ENCODE peak calls at places on chromosomes 12 and 14, in six cellular contexts. T, U, R, B, W and G are unnamed samples. For H3K9me3, the result is how much of the 10 kb centered on the place peaks cover.

GRCh38 chr12:90908465-90908864 is 46.5 kb downstream of the CCER1 start:
- DNase-seq in T (peak), U (no peak), R (no peak), B (no peak), W (no peak), G (no peak)

GRCh38 chr12:81759215-81759991 is at the start of gene PPFIA2:
- DNase-seq in T (peak), U (no peak), R (peak), B (no peak), W (peak), G (no peak)

GRCh38 chr12:14998941-14999340 is 26.1 kb downstream of the PDE6H start:
- DNase-seq in T (no peak), U (no peak), R (no peak), B (no peak), W (no peak), G (no peak)

GRCh38 chr14:100020623-100021022 is 44.6 kb upstream of the EVL start:
- DNase-seq in T (no peak), U (no peak), R (no peak), B (no peak), W (no peak), G (no peak)

GRCh38 chr12:30000401-30000800 is 216.7 kb upstream of the TMTC1 start:
- DNase-seq in T (peak), U (no peak), R (no peak), B (no peak), W (no peak), G (no peak)

GRCh38 chr12:95790025-95790911 is at the start of gene NTN4:
- DNase-seq in T (no peak), U (no peak), R (peak), B (peak), W (peak), G (peak)

GRCh38 chr12:11075642-11076041 is 13.5 kb upstream of the TAS2R46 start:
- DNase-seq in T (no peak), U (no peak), R (no peak), B (no peak), W (no peak), G (no peak)

GRCh38 chr12:28874758-28875157 is 274.3 kb upstream of the FAR2 start:
- DNase-seq in T (no peak), U (no peak), R (no peak), B (no peak), W (no peak), G (no peak)

GRCh38 chr12:31491819-31492598 is 98.9 kb downstream of the DENND5B start:
- DNase-seq in T (peak), U (no peak), R (no peak), B (no peak), W (peak), G (no peak)

DNA sequence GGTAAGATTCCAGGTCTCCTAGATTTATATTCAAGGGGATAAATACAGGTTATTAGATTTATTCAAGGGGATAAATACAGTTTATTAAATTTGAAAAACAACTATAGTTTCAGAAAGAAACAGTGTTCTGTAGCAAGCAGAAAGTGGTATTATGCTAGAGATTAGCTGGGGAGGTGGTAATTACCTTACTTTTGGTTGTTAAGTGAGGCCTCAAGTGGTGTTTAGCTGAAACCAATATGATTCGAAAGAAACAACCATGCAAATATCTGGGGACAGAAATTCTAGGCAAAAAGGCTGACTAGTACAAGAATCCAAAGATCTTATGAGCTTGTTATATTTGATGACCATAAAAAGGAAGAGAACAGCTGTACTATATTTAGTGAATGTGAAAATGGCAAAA is 6.2 kb downstream of the OR4N5 start:
- DNase-seq in T (no peak), U (no peak), R (no peak), B (no peak), W (no peak), G (no peak)
- H3K9me3 ChIP-seq in T (under half), U (under half), R (under half), B (under half), W (under half), G (under half)

DNA sequence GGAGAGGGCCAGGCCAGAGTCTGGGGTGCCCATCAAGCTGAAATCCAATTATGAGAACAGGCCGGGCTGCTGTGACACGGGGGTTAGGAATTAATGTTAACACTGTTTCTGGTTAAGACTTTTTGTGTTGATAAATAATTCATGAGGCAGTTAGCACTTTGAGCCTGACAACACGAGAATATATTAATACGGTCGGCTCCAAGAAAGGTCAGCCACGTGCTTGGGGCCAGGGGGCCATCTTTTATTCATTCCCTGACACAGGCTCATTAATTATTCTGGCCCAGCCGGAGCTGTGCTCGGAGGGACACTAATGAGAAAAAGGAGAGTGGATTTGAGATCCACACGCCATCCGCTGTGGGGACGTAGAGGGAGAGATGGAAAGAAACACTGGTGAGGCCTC is 45.1 kb downstream of the FBRSL1 start:
- DNase-seq in T (no peak), U (no peak), R (no peak), B (no peak), W (no peak), G (no peak)
- H3K9me3 ChIP-seq in T (under half), U (under half), R (under half), B (under half), W (under half), G (under half)

GRCh38 chr14:29810657-29811056 is 117.0 kb downstream of the PRKD1 start:
- DNase-seq in T (peak), U (no peak), R (no peak), B (no peak), W (no peak), G (no peak)
- H3K9me3 ChIP-seq in T (under half), U (under half), R (under half), B (under half), W (under half), G (under half)

GRCh38 chr12:133038310-133038709 is 1.0 kb downstream of the ZNF84 start:
- DNase-seq in T (no peak), U (peak), R (no peak), B (no peak), W (no peak), G (no peak)

GRCh38 chr12:133037207-133038005 is at the start of gene ZNF84:
- DNase-seq in T (peak), U (peak), R (peak), B (peak), W (peak), G (peak)
- H3K9me3 ChIP-seq in T (under half), U (half or more), R (under half), B (half or more), W (half or more), G (under half)

GRCh38 chr12:114850853-114851252 is 166.9 kb upstream of the TBX3 start:
- DNase-seq in T (no peak), U (no peak), R (no peak), B (no peak), W (no peak), G (no peak)
- H3K9me3 ChIP-seq in T (under half), U (under half), R (under half), B (under half), W (under half), G (under half)

GRCh38 chr12:34300376-34301250 is 278.3 kb downstream of the ALG10 start:
- DNase-seq in T (no peak), U (no peak), R (no peak), B (no peak), W (no peak), G (no peak)

GRCh38 chr12:34301251-34302130 is 279.2 kb downstream of the ALG10 start:
- DNase-seq in T (no peak), U (no peak), R (no peak), B (no peak), W (no peak), G (no peak)

GRCh38 chr12:34298176-34298970 is 276.1 kb downstream of the ALG10 start:
- DNase-seq in T (no peak), U (no peak), R (no peak), B (no peak), W (no peak), G (no peak)

GRCh38 chr12:34298971-34299801 is 276.9 kb downstream of the ALG10 start:
- DNase-seq in T (no peak), U (no peak), R (no peak), B (no peak), W (no peak), G (no peak)

DNA sequence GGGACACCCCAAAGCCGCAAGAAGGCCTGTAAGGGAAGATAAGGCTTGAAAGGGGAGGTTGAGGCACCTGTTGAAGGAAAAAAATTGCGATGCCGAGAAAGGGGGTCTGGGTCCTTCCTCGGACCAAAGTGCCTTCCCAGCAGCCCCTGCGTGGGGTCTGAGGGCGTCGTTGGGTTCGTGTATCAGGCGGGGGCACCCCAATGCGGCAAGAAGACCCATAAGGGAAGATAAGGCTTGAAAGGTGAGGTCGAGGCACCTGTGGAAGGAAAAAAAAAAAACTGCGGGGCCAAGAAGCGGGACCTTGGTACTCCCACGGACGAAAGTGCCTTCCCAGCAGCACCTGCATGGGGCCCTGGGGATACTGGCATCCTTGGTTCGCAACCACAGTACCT is 277.5 kb downstream of the ALG10 start:
- DNase-seq in T (no peak), U (no peak), R (no peak), B (no peak), W (no peak), G (no peak)
- H3K9me3 ChIP-seq in T (under half), U (under half), R (under half), B (under half), W (half or more), G (under half)

DNA sequence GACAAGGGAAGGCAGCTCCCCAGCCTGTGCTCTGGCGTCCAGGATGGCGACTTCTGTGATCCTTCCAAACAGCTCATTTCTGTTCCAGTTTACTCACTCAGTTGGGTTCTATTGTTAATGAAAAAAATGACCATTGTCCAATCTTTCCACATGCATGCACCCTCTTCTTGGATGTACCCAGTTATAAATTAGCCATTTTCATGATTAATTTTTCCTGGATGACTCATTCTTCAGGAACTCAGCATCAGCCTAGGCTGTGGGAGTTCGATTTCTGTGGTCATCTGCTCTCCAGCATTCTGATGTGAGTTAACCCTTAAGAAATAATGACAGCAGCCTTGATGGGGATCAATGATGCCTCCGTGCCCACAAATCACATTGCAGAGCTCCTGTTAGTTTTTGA is 926.8 kb downstream of the BCL11B start:
- DNase-seq in T (no peak), U (no peak), R (no peak), B (no peak), W (no peak), G (no peak)
- H3K9me3 ChIP-seq in T (under half), U (under half), R (under half), B (under half), W (under half), G (under half)

GRCh38 chr14:97781961-97782360 is 984.8 kb downstream of the VRK1 start:
- DNase-seq in T (no peak), U (no peak), R (no peak), B (no peak), W (no peak), G (no peak)

GRCh38 chr14:97776890-97777564 is 979.8 kb downstream of the VRK1 start:
- DNase-seq in T (no peak), U (no peak), R (no peak), B (no peak), W (peak), G (no peak)

GRCh38 chr14:97780804-97781203 is 983.6 kb downstream of the VRK1 start:
- DNase-seq in T (no peak), U (no peak), R (no peak), B (no peak), W (no peak), G (no peak)

GRCh38 chr14:97779140-97779539 is 982.0 kb downstream of the VRK1 start:
- DNase-seq in T (no peak), U (no peak), R (no peak), B (no peak), W (no peak), G (no peak)

DNA sequence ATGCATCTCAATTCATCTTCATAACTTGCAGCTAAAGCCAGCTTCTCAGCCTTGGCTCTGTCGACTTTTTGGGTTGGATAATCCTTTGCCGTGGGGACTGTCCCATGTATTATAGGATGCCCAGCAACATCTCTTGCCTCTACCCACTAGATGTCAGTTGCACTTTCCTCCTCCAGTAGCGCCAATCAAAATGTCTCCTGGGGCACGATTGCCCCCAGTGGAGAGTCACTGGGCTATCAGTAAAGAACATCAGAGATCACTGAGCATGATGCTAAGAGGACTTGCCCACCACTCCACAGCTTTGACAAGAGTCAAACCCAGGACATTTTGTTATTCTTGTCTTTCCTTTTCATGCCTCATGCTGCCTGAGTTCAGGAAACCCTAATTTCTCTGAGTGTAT is 980.4 kb downstream of the VRK1 start:
- DNase-seq in T (no peak), U (no peak), R (no peak), B (no peak), W (no peak), G (no peak)
- H3K9me3 ChIP-seq in T (under half), U (under half), R (under half), B (under half), W (under half), G (under half)